ENCODE peak calls at places on chromosome 3, in eight cellular contexts. F is DND-41; Q is activated CD8-positive, alpha-beta T cell treated with anti-CD3 and anti-CD28 coated beads, Interleukin-2, amount 10 ng/mL, durations not matched to agents 7 days and 5 days; P is HCT116; I is aorta; R is CD4-positive, CD25-positive, alpha-beta regulatory T cell; D is foreskin keratinocyte; U is T-helper 17 cell. K is an unnamed sample.

GRCh38 chr3:156107504-156107903 is 12.9 kb upstream of the KCNAB1 start:
- ATAC-seq in F (no peak), Q (no peak), P (no peak), I (no peak), R (no peak), D (no peak), U (no peak), K (no peak)

GRCh38 chr3:112811150-112811884 is 35.3 kb downstream of the CD200R1L start:
- ATAC-seq in F (no peak), Q (no peak), P (no peak), I (peak; percentile 84), R (no peak), D (no peak), U (no peak), K (no peak)

GRCh38 chr3:193872265-193872753 is 263.6 kb upstream of the HES1 start:
- ATAC-seq in F (peak; percentile 32), Q (no peak), P (peak; percentile 58), I (peak; percentile 6), R (no peak), D (peak; percentile 87), U (no peak), K (peak; percentile 86)

GRCh38 chr3:129526121-129526900 is 2.1 kb upstream of the RHO start:
- ATAC-seq in F (no peak), Q (no peak), P (no peak), I (no peak), R (peak; percentile 60), D (no peak), U (peak; percentile 70), K (no peak)

GRCh38 chr3:85584779-85585356 is 626.1 kb downstream of the CADM2 start:
- ATAC-seq in F (no peak), Q (no peak), P (no peak), I (no peak), R (no peak), D (no peak), U (no peak), K (no peak)

GRCh38 chr3:142115927-142116668 is 33.2 kb downstream of the TFDP2 start:
- ATAC-seq in F (no peak), Q (no peak), P (no peak), I (no peak), R (no peak), D (no peak), U (no peak), K (no peak)

GRCh38 chr3:71001303-71001702 is 582.2 kb downstream of the FOXP1 start:
- ATAC-seq in F (no peak), Q (no peak), P (no peak), I (no peak), R (no peak), D (no peak), U (no peak), K (no peak)

GRCh38 chr3:126959921-126960603 is 22.9 kb upstream of the PLXNA1 start:
- ATAC-seq in F (no peak), Q (no peak), P (no peak), I (no peak), R (no peak), D (peak; percentile 47), U (no peak), K (peak; percentile 19)

GRCh38 chr3:12356996-12357395 is 68.1 kb downstream of the PPARG start:
- ATAC-seq in F (peak; percentile 39), Q (no peak), P (no peak), I (no peak), R (no peak), D (no peak), U (peak; percentile 36), K (peak; percentile 15)

GRCh38 chr3:132325634-132326033 is 8.4 kb downstream of the ACP3 start:
- ATAC-seq in F (no peak), Q (no peak), P (no peak), I (no peak), R (no peak), D (no peak), U (no peak), K (no peak)

GRCh38 chr3:135981701-135982403 is 16.3 kb downstream of the PPP2R3A start:
- ATAC-seq in F (no peak), Q (no peak), P (no peak), I (no peak), R (no peak), D (no peak), U (no peak), K (no peak)

K was measured in esophagus mucosa.